ENCODE peak calls at places on chromosome 19, in eight cellular contexts. One of them, this sample, is unnamed.

GRCh38 chr19:17234911-17235617 is 9.0 kb downstream of the OCEL1 start:
- DNase-seq in fibroblast of villous mesenchyme: peak
- DNase-seq in NCI-H1048: no peak
- DNase-seq in iris pigment epithelial cell: peak
- DNase-seq in H9: peak
- DNase-seq in cardiac septum: no peak
- DNase-seq in activated T-cell treated with anti-CD3 and anti-CD28 coated beads, Interleukin-2, amount 50 U/mL, for 4 hours: peak
- DNase-seq in effector memory CD8-positive, alpha-beta T cell: peak
- DNase-seq in this sample: no peak

GRCh38 chr19:51529301-51529700 is 2.2 kb downstream of the SIGLEC6 start:
- DNase-seq in fibroblast of villous mesenchyme: no peak
- DNase-seq in NCI-H1048: no peak
- DNase-seq in iris pigment epithelial cell: no peak
- DNase-seq in H9: no peak
- DNase-seq in cardiac septum: no peak
- DNase-seq in activated T-cell treated with anti-CD3 and anti-CD28 coated beads, Interleukin-2, amount 50 U/mL, for 4 hours: no peak
- DNase-seq in effector memory CD8-positive, alpha-beta T cell: no peak
- DNase-seq in this sample: no peak

GRCh38 chr19:16702123-16702522 is 17.5 kb upstream of the NWD1 start:
- DNase-seq in fibroblast of villous mesenchyme: peak
- DNase-seq in NCI-H1048: no peak
- DNase-seq in iris pigment epithelial cell: peak
- DNase-seq in H9: no peak
- DNase-seq in cardiac septum: no peak
- DNase-seq in activated T-cell treated with anti-CD3 and anti-CD28 coated beads, Interleukin-2, amount 50 U/mL, for 4 hours: no peak
- DNase-seq in effector memory CD8-positive, alpha-beta T cell: no peak
- DNase-seq in this sample: no peak

GRCh38 chr19:47296036-47296435 is 13.6 kb upstream of the C5AR1 start:
- DNase-seq in fibroblast of villous mesenchyme: peak
- DNase-seq in NCI-H1048: peak
- DNase-seq in iris pigment epithelial cell: peak
- DNase-seq in H9: peak
- DNase-seq in cardiac septum: peak
- DNase-seq in activated T-cell treated with anti-CD3 and anti-CD28 coated beads, Interleukin-2, amount 50 U/mL, for 4 hours: peak
- DNase-seq in effector memory CD8-positive, alpha-beta T cell: peak
- DNase-seq in this sample: no peak

GRCh38 chr19:4861147-4861546 is 6.3 kb downstream of the PLIN3 start:
- DNase-seq in fibroblast of villous mesenchyme: no peak
- DNase-seq in NCI-H1048: peak
- DNase-seq in iris pigment epithelial cell: no peak
- DNase-seq in H9: no peak
- DNase-seq in cardiac septum: no peak
- DNase-seq in activated T-cell treated with anti-CD3 and anti-CD28 coated beads, Interleukin-2, amount 50 U/mL, for 4 hours: no peak
- DNase-seq in effector memory CD8-positive, alpha-beta T cell: no peak
- DNase-seq in this sample: no peak

GRCh38 chr19:4968462-4969291 is at the start of gene KDM4B:
- DNase-seq in fibroblast of villous mesenchyme: peak
- DNase-seq in NCI-H1048: peak
- DNase-seq in iris pigment epithelial cell: peak
- DNase-seq in H9: peak
- DNase-seq in cardiac septum: peak
- DNase-seq in activated T-cell treated with anti-CD3 and anti-CD28 coated beads, Interleukin-2, amount 50 U/mL, for 4 hours: peak
- DNase-seq in effector memory CD8-positive, alpha-beta T cell: peak
- DNase-seq in this sample: peak

GRCh38 chr19:12611361-12611699 is 610 bp downstream of the ZNF791 start:
- DNase-seq in fibroblast of villous mesenchyme: peak
- DNase-seq in NCI-H1048: peak
- DNase-seq in iris pigment epithelial cell: peak
- DNase-seq in H9: peak
- DNase-seq in cardiac septum: peak
- DNase-seq in activated T-cell treated with anti-CD3 and anti-CD28 coated beads, Interleukin-2, amount 50 U/mL, for 4 hours: no peak
- DNase-seq in effector memory CD8-positive, alpha-beta T cell: no peak
- DNase-seq in this sample: no peak

GRCh38 chr19:55146648-55147218 is 2.3 kb downstream of the TNNT1 start:
- DNase-seq in fibroblast of villous mesenchyme: no peak
- DNase-seq in NCI-H1048: no peak
- DNase-seq in iris pigment epithelial cell: no peak
- DNase-seq in H9: peak
- DNase-seq in cardiac septum: no peak
- DNase-seq in activated T-cell treated with anti-CD3 and anti-CD28 coated beads, Interleukin-2, amount 50 U/mL, for 4 hours: no peak
- DNase-seq in effector memory CD8-positive, alpha-beta T cell: no peak
- DNase-seq in this sample: no peak

GRCh38 chr19:31274964-31275319 is 74.3 kb downstream of the TSHZ3 start:
- DNase-seq in fibroblast of villous mesenchyme: no peak
- DNase-seq in NCI-H1048: no peak
- DNase-seq in iris pigment epithelial cell: no peak
- DNase-seq in H9: no peak
- DNase-seq in cardiac septum: no peak
- DNase-seq in activated T-cell treated with anti-CD3 and anti-CD28 coated beads, Interleukin-2, amount 50 U/mL, for 4 hours: no peak
- DNase-seq in effector memory CD8-positive, alpha-beta T cell: no peak
- DNase-seq in this sample: no peak

GRCh38 chr19:23543351-23543750 is 143.7 kb downstream of the ZNF675 start:
- DNase-seq in fibroblast of villous mesenchyme: no peak
- DNase-seq in NCI-H1048: no peak
- DNase-seq in iris pigment epithelial cell: no peak
- DNase-seq in H9: no peak
- DNase-seq in cardiac septum: no peak
- DNase-seq in activated T-cell treated with anti-CD3 and anti-CD28 coated beads, Interleukin-2, amount 50 U/mL, for 4 hours: no peak
- DNase-seq in effector memory CD8-positive, alpha-beta T cell: no peak
- DNase-seq in this sample: no peak

GRCh38 chr19:51024924-51025323 is 1.5 kb downstream of the KLK11 start:
- DNase-seq in fibroblast of villous mesenchyme: no peak
- DNase-seq in NCI-H1048: no peak
- DNase-seq in iris pigment epithelial cell: no peak
- DNase-seq in H9: no peak
- DNase-seq in cardiac septum: no peak
- DNase-seq in activated T-cell treated with anti-CD3 and anti-CD28 coated beads, Interleukin-2, amount 50 U/mL, for 4 hours: no peak
- DNase-seq in effector memory CD8-positive, alpha-beta T cell: no peak
- DNase-seq in this sample: no peak

GRCh38 chr19:1941146-1942077 is at the start of gene CSNK1G2:
- DNase-seq in fibroblast of villous mesenchyme: no peak
- DNase-seq in NCI-H1048: no peak
- DNase-seq in iris pigment epithelial cell: no peak
- DNase-seq in H9: no peak
- DNase-seq in cardiac septum: no peak
- DNase-seq in activated T-cell treated with anti-CD3 and anti-CD28 coated beads, Interleukin-2, amount 50 U/mL, for 4 hours: no peak
- DNase-seq in effector memory CD8-positive, alpha-beta T cell: no peak
- DNase-seq in this sample: no peak

GRCh38 chr19:14347999-14348889 is 33.0 kb upstream of the ADGRE5 start:
- DNase-seq in fibroblast of villous mesenchyme: peak
- DNase-seq in NCI-H1048: no peak
- DNase-seq in iris pigment epithelial cell: peak
- DNase-seq in H9: peak
- DNase-seq in cardiac septum: peak
- DNase-seq in activated T-cell treated with anti-CD3 and anti-CD28 coated beads, Interleukin-2, amount 50 U/mL, for 4 hours: peak
- DNase-seq in effector memory CD8-positive, alpha-beta T cell: peak
- DNase-seq in this sample: no peak

GRCh38 chr19:7874857-7875393 is 735 bp upstream of the PRR36 start:
- DNase-seq in fibroblast of villous mesenchyme: no peak
- DNase-seq in NCI-H1048: no peak
- DNase-seq in iris pigment epithelial cell: no peak
- DNase-seq in H9: no peak
- DNase-seq in cardiac septum: no peak
- DNase-seq in activated T-cell treated with anti-CD3 and anti-CD28 coated beads, Interleukin-2, amount 50 U/mL, for 4 hours: no peak
- DNase-seq in effector memory CD8-positive, alpha-beta T cell: no peak
- DNase-seq in this sample: no peak

GRCh38 chr19:49165111-49165750 is 7.6 kb downstream of the TRPM4 start:
- DNase-seq in fibroblast of villous mesenchyme: no peak
- DNase-seq in NCI-H1048: no peak
- DNase-seq in iris pigment epithelial cell: no peak
- DNase-seq in H9: no peak
- DNase-seq in cardiac septum: no peak
- DNase-seq in activated T-cell treated with anti-CD3 and anti-CD28 coated beads, Interleukin-2, amount 50 U/mL, for 4 hours: no peak
- DNase-seq in effector memory CD8-positive, alpha-beta T cell: no peak
- DNase-seq in this sample: no peak

GRCh38 chr19:1057185-1057857 is 9.6 kb upstream of the ARHGAP45 start:
- DNase-seq in fibroblast of villous mesenchyme: peak
- DNase-seq in NCI-H1048: no peak
- DNase-seq in iris pigment epithelial cell: peak
- DNase-seq in H9: peak
- DNase-seq in cardiac septum: no peak
- DNase-seq in activated T-cell treated with anti-CD3 and anti-CD28 coated beads, Interleukin-2, amount 50 U/mL, for 4 hours: peak
- DNase-seq in effector memory CD8-positive, alpha-beta T cell: no peak
- DNase-seq in this sample: no peak

GRCh38 chr19:8557637-8558238 is 19.5 kb downstream of the MYO1F start:
- DNase-seq in fibroblast of villous mesenchyme: no peak
- DNase-seq in NCI-H1048: no peak
- DNase-seq in iris pigment epithelial cell: no peak
- DNase-seq in H9: no peak
- DNase-seq in cardiac septum: no peak
- DNase-seq in activated T-cell treated with anti-CD3 and anti-CD28 coated beads, Interleukin-2, amount 50 U/mL, for 4 hours: no peak
- DNase-seq in effector memory CD8-positive, alpha-beta T cell: no peak
- DNase-seq in this sample: no peak

GRCh38 chr19:56291857-56292256 is 19.3 kb downstream of the EDDM13 start:
- DNase-seq in fibroblast of villous mesenchyme: no peak
- DNase-seq in NCI-H1048: no peak
- DNase-seq in iris pigment epithelial cell: peak
- DNase-seq in H9: no peak
- DNase-seq in cardiac septum: no peak
- DNase-seq in activated T-cell treated with anti-CD3 and anti-CD28 coated beads, Interleukin-2, amount 50 U/mL, for 4 hours: no peak
- DNase-seq in effector memory CD8-positive, alpha-beta T cell: no peak
- DNase-seq in this sample: no peak

GRCh38 chr19:3549816-3550215 is 7.6 kb downstream of the MFSD12 start:
- DNase-seq in fibroblast of villous mesenchyme: no peak
- DNase-seq in NCI-H1048: no peak
- DNase-seq in iris pigment epithelial cell: no peak
- DNase-seq in H9: no peak
- DNase-seq in cardiac septum: no peak
- DNase-seq in activated T-cell treated with anti-CD3 and anti-CD28 coated beads, Interleukin-2, amount 50 U/mL, for 4 hours: no peak
- DNase-seq in effector memory CD8-positive, alpha-beta T cell: no peak
- DNase-seq in this sample: no peak

GRCh38 chr19:31220540-31220939 is 128.7 kb downstream of the TSHZ3 start:
- DNase-seq in fibroblast of villous mesenchyme: no peak
- DNase-seq in NCI-H1048: no peak
- DNase-seq in iris pigment epithelial cell: peak
- DNase-seq in H9: peak
- DNase-seq in cardiac septum: no peak
- DNase-seq in activated T-cell treated with anti-CD3 and anti-CD28 coated beads, Interleukin-2, amount 50 U/mL, for 4 hours: no peak
- DNase-seq in effector memory CD8-positive, alpha-beta T cell: peak
- DNase-seq in this sample: peak

GRCh38 chr19:52601025-52601973 is 31.2 kb downstream of the ZNF701 start:
- DNase-seq in fibroblast of villous mesenchyme: peak
- DNase-seq in NCI-H1048: peak
- DNase-seq in iris pigment epithelial cell: peak
- DNase-seq in H9: peak
- DNase-seq in cardiac septum: peak
- DNase-seq in activated T-cell treated with anti-CD3 and anti-CD28 coated beads, Interleukin-2, amount 50 U/mL, for 4 hours: peak
- DNase-seq in effector memory CD8-positive, alpha-beta T cell: peak
- DNase-seq in this sample: no peak

GRCh38 chr19:40663712-40664692 is 26.4 kb downstream of the NUMBL start:
- DNase-seq in fibroblast of villous mesenchyme: peak
- DNase-seq in NCI-H1048: no peak
- DNase-seq in iris pigment epithelial cell: peak
- DNase-seq in H9: no peak
- DNase-seq in cardiac septum: no peak
- DNase-seq in activated T-cell treated with anti-CD3 and anti-CD28 coated beads, Interleukin-2, amount 50 U/mL, for 4 hours: peak
- DNase-seq in effector memory CD8-positive, alpha-beta T cell: peak
- DNase-seq in this sample: no peak

GRCh38 chr19:3899531-3900294 is 19.2 kb downstream of the ATCAY start:
- DNase-seq in fibroblast of villous mesenchyme: peak
- DNase-seq in NCI-H1048: no peak
- DNase-seq in iris pigment epithelial cell: no peak
- DNase-seq in H9: no peak
- DNase-seq in cardiac septum: no peak
- DNase-seq in activated T-cell treated with anti-CD3 and anti-CD28 coated beads, Interleukin-2, amount 50 U/mL, for 4 hours: no peak
- DNase-seq in effector memory CD8-positive, alpha-beta T cell: no peak
- DNase-seq in this sample: no peak

GRCh38 chr19:2253106-2254051 is 2.8 kb downstream of the JSRP1 start:
- DNase-seq in fibroblast of villous mesenchyme: no peak
- DNase-seq in NCI-H1048: no peak
- DNase-seq in iris pigment epithelial cell: no peak
- DNase-seq in H9: peak
- DNase-seq in cardiac septum: no peak
- DNase-seq in activated T-cell treated with anti-CD3 and anti-CD28 coated beads, Interleukin-2, amount 50 U/mL, for 4 hours: peak
- DNase-seq in effector memory CD8-positive, alpha-beta T cell: peak
- DNase-seq in this sample: no peak

GRCh38 chr19:45591004-45591637 is 6.5 kb upstream of the OPA3 start:
- DNase-seq in fibroblast of villous mesenchyme: peak
- DNase-seq in NCI-H1048: no peak
- DNase-seq in iris pigment epithelial cell: peak
- DNase-seq in H9: peak
- DNase-seq in cardiac septum: no peak
- DNase-seq in activated T-cell treated with anti-CD3 and anti-CD28 coated beads, Interleukin-2, amount 50 U/mL, for 4 hours: no peak
- DNase-seq in effector memory CD8-positive, alpha-beta T cell: no peak
- DNase-seq in this sample: no peak

GRCh38 chr19:1471514-1472107 is 7.4 kb downstream of the C19orf25 start:
- DNase-seq in fibroblast of villous mesenchyme: no peak
- DNase-seq in NCI-H1048: no peak
- DNase-seq in iris pigment epithelial cell: no peak
- DNase-seq in H9: no peak
- DNase-seq in cardiac septum: no peak
- DNase-seq in activated T-cell treated with anti-CD3 and anti-CD28 coated beads, Interleukin-2, amount 50 U/mL, for 4 hours: no peak
- DNase-seq in effector memory CD8-positive, alpha-beta T cell: no peak
- DNase-seq in this sample: no peak

GRCh38 chr19:30350995-30351394 is 21.2 kb upstream of the ZNF536 start:
- DNase-seq in fibroblast of villous mesenchyme: no peak
- DNase-seq in NCI-H1048: no peak
- DNase-seq in iris pigment epithelial cell: no peak
- DNase-seq in H9: no peak
- DNase-seq in cardiac septum: no peak
- DNase-seq in activated T-cell treated with anti-CD3 and anti-CD28 coated beads, Interleukin-2, amount 50 U/mL, for 4 hours: no peak
- DNase-seq in effector memory CD8-positive, alpha-beta T cell: no peak
- DNase-seq in this sample: no peak

GRCh38 chr19:5775668-5776309 is 8.8 kb downstream of the PRR22 start:
- DNase-seq in fibroblast of villous mesenchyme: peak
- DNase-seq in NCI-H1048: no peak
- DNase-seq in iris pigment epithelial cell: peak
- DNase-seq in H9: no peak
- DNase-seq in cardiac septum: no peak
- DNase-seq in activated T-cell treated with anti-CD3 and anti-CD28 coated beads, Interleukin-2, amount 50 U/mL, for 4 hours: no peak
- DNase-seq in effector memory CD8-positive, alpha-beta T cell: no peak
- DNase-seq in this sample: no peak

GRCh38 chr19:53881482-53882390 is at the start of gene PRKCG:
- DNase-seq in fibroblast of villous mesenchyme: no peak
- DNase-seq in NCI-H1048: peak
- DNase-seq in iris pigment epithelial cell: no peak
- DNase-seq in H9: peak
- DNase-seq in cardiac septum: no peak
- DNase-seq in activated T-cell treated with anti-CD3 and anti-CD28 coated beads, Interleukin-2, amount 50 U/mL, for 4 hours: peak
- DNase-seq in effector memory CD8-positive, alpha-beta T cell: peak
- DNase-seq in this sample: no peak

GRCh38 chr19:13951799-13952153 is 533 bp upstream of the DCAF15 start:
- DNase-seq in fibroblast of villous mesenchyme: no peak
- DNase-seq in NCI-H1048: no peak
- DNase-seq in iris pigment epithelial cell: no peak
- DNase-seq in H9: no peak
- DNase-seq in cardiac septum: no peak
- DNase-seq in activated T-cell treated with anti-CD3 and anti-CD28 coated beads, Interleukin-2, amount 50 U/mL, for 4 hours: no peak
- DNase-seq in effector memory CD8-positive, alpha-beta T cell: no peak
- DNase-seq in this sample: no peak

GRCh38 chr19:5150902-5151741 is 182.2 kb downstream of the KDM4B start:
- DNase-seq in fibroblast of villous mesenchyme: no peak
- DNase-seq in NCI-H1048: no peak
- DNase-seq in iris pigment epithelial cell: no peak
- DNase-seq in H9: peak
- DNase-seq in cardiac septum: no peak
- DNase-seq in activated T-cell treated with anti-CD3 and anti-CD28 coated beads, Interleukin-2, amount 50 U/mL, for 4 hours: no peak
- DNase-seq in effector memory CD8-positive, alpha-beta T cell: no peak
- DNase-seq in this sample: no peak

GRCh38 chr19:2129022-2129421 is 22.3 kb downstream of the AP3D1 start:
- DNase-seq in fibroblast of villous mesenchyme: no peak
- DNase-seq in NCI-H1048: no peak
- DNase-seq in iris pigment epithelial cell: no peak
- DNase-seq in H9: no peak
- DNase-seq in cardiac septum: no peak
- DNase-seq in activated T-cell treated with anti-CD3 and anti-CD28 coated beads, Interleukin-2, amount 50 U/mL, for 4 hours: no peak
- DNase-seq in effector memory CD8-positive, alpha-beta T cell: no peak
- DNase-seq in this sample: no peak

GRCh38 chr19:10818306-10819123 is 17.5 kb downstream of the TMED1 start:
- DNase-seq in fibroblast of villous mesenchyme: no peak
- DNase-seq in NCI-H1048: no peak
- DNase-seq in iris pigment epithelial cell: no peak
- DNase-seq in H9: no peak
- DNase-seq in cardiac septum: no peak
- DNase-seq in activated T-cell treated with anti-CD3 and anti-CD28 coated beads, Interleukin-2, amount 50 U/mL, for 4 hours: no peak
- DNase-seq in effector memory CD8-positive, alpha-beta T cell: no peak
- DNase-seq in this sample: no peak

GRCh38 chr19:35715981-35716734 is 1.6 kb upstream of the KMT2B start:
- DNase-seq in fibroblast of villous mesenchyme: peak
- DNase-seq in NCI-H1048: no peak
- DNase-seq in iris pigment epithelial cell: peak
- DNase-seq in H9: no peak
- DNase-seq in cardiac septum: no peak
- DNase-seq in activated T-cell treated with anti-CD3 and anti-CD28 coated beads, Interleukin-2, amount 50 U/mL, for 4 hours: no peak
- DNase-seq in effector memory CD8-positive, alpha-beta T cell: no peak
- DNase-seq in this sample: no peak

This sample was measured in iPS DF 19.7.